ENCODE peak calls at places on chromosomes 13 and 19, in five cellular contexts. P, G, I, J and R are unnamed samples.

GRCh38 chr13:51777921-51778320 is 26.0 kb downstream of the DHRS12 start:
- DNase-seq in I (no peak), P (no peak), J (no peak), G (no peak), R (no peak)

GRCh38 chr13:99983401-99984133 is 2.0 kb downstream of the ZIC2 start:
- DNase-seq in P (no peak), G (no peak), I (no peak), J (no peak), R (no peak)

GRCh38 chr19:3055741-3056453 is 6.4 kb downstream of the TLE5 start:
- DNase-seq in J (no peak), I (no peak), P (no peak), G (no peak), R (no peak)

GRCh38 chr13:44273991-44274810 is 99.4 kb upstream of the SERP2 start:
- DNase-seq in G (peak; percentile 83), P (no peak), I (peak; percentile 29), J (peak; percentile 53), R (peak; percentile 64)

GRCh38 chr19:40252395-40252794 is 25.9 kb upstream of the CCNP start:
- DNase-seq in I (no peak), G (no peak), J (no peak), P (no peak), R (no peak)

GRCh38 chr13:97112451-97113152 is 109.5 kb upstream of the MBNL2 start:
- DNase-seq in I (no peak), P (no peak), J (no peak), G (no peak), R (peak; percentile 45)

GRCh38 chr19:33273881-33274662 is 28.3 kb downstream of the CEBPA start:
- DNase-seq in J (peak; percentile 68), G (no peak), I (no peak), P (no peak), R (peak; percentile 81)

GRCh38 chr13:66675620-66676019 is 554.5 kb downstream of the PCDH9 start:
- DNase-seq in P (no peak), I (no peak), J (no peak), G (no peak), R (no peak)

GRCh38 chr13:30034448-30034795 is 184.0 kb upstream of the UBL3 start:
- DNase-seq in I (no peak), P (no peak), G (no peak), J (no peak), R (no peak)

GRCh38 chr19:48985711-48986110 is 7.4 kb downstream of the GYS1 start:
- DNase-seq in J (no peak), I (no peak), G (no peak), P (no peak), R (no peak)

GRCh38 chr13:41546372-41547252 is 89.3 kb downstream of the RGCC start:
- DNase-seq in G (no peak), P (no peak), I (no peak), J (peak; percentile 91), R (peak; percentile 88)

GRCh38 chr13:79937311-79938243 is 403.3 kb downstream of the SPRY2 start:
- DNase-seq in J (no peak), G (no peak), P (no peak), I (no peak), R (no peak)

GRCh38 chr19:4456843-4457653 is 546 bp downstream of the UBXN6 start:
- DNase-seq in G (peak; percentile 83), P (peak; percentile 53), I (peak; percentile 41), J (peak; percentile 37), R (peak; percentile 84)

GRCh38 chr19:18021121-18021755 is 13.3 kb downstream of the ARRDC2 start:
- DNase-seq in G (no peak), I (peak; percentile 73), P (peak; percentile 48), J (peak; percentile 77), R (peak; percentile 85)

GRCh38 chr19:42352216-42352892 is 26.9 kb downstream of the MEGF8 start:
- DNase-seq in J (peak; percentile 45), I (no peak), G (no peak), P (no peak), R (peak; percentile 46)

GRCh38 chr13:51867062-51867461 is 5.3 kb downstream of the CCDC70 start:
- DNase-seq in P (no peak), I (no peak), J (no peak), G (no peak), R (no peak)

GRCh38 chr19:29384676-29385075 is 141.1 kb upstream of the VSTM2B start:
- DNase-seq in G (no peak), J (no peak), I (no peak), P (no peak), R (no peak)

GRCh38 chr19:18419699-18420460 is 682 bp downstream of the SSBP4 start:
- DNase-seq in P (peak; percentile 68), J (no peak), I (peak; percentile 40), G (peak; percentile 72), R (peak; percentile 54)

GRCh38 chr13:32426981-32427851 is 714 bp downstream of the N4BP2L1 start:
- DNase-seq in I (peak; percentile 45), P (peak; percentile 73), G (peak; percentile 60), J (no peak), R (peak; percentile 61)

GRCh38 chr19:10580979-10581631 is 6.0 kb downstream of the AP1M2 start:
- DNase-seq in P (peak; percentile 89), I (peak; percentile 78), G (peak; percentile 80), J (peak; percentile 78), R (peak; percentile 73)

GRCh38 chr13:40352385-40352778 is 314.1 kb downstream of the FOXO1 start:
- DNase-seq in J (no peak), P (no peak), G (no peak), I (no peak), R (no peak)

GRCh38 chr13:48783181-48783630 is 129.5 kb downstream of the CYSLTR2 start:
- DNase-seq in I (no peak), J (peak; percentile 97), P (no peak), G (no peak), R (peak; percentile 78)

GRCh38 chr19:17755977-17756670 is 4.8 kb downstream of the FCHO1 start:
- DNase-seq in G (peak; percentile 81), P (peak; percentile 58), J (no peak), I (peak; percentile 26), R (no peak)

GRCh38 chr19:48628486-48629296 is 8.5 kb downstream of the DBP start:
- DNase-seq in J (no peak), I (no peak), G (no peak), P (no peak), R (no peak)

GRCh38 chr19:6501740-6502648 is at the start of gene TUBB4A:
- DNase-seq in P (peak; percentile 78), I (no peak), J (no peak), G (peak; percentile 40), R (no peak)

GRCh38 chr13:106491463-106491862 is 44.0 kb downstream of the EFNB2 start:
- DNase-seq in J (no peak), I (no peak), G (no peak), P (no peak), R (no peak)

GRCh38 chr13:87792878-87793277 is 121.7 kb downstream of the SLITRK5 start:
- DNase-seq in J (no peak), P (no peak), G (no peak), I (no peak), R (no peak)

GRCh38 chr13:52969373-52969772 is 59.2 kb upstream of the OLFM4 start:
- DNase-seq in J (no peak), G (no peak), P (no peak), I (no peak), R (no peak)

GRCh38 chr19:41437944-41438574 is 1.7 kb downstream of the DMAC2 start:
- DNase-seq in P (peak; percentile 19), I (no peak), J (no peak), G (no peak), R (no peak)

GRCh38 chr13:70107125-70107497 is 515 bp upstream of the ATXN8OS start:
- DNase-seq in P (no peak), J (no peak), I (no peak), G (no peak), R (no peak)

GRCh38 chr13:33761744-33762143 is 56.2 kb upstream of the RFC3 start:
- DNase-seq in J (peak; percentile 17), I (no peak), P (no peak), G (no peak), R (peak; percentile 8)

GRCh38 chr13:77509221-77509620 is 26.3 kb upstream of the SCEL start:
- DNase-seq in J (no peak), G (no peak), I (no peak), P (no peak), R (no peak)

GRCh38 chr13:39451860-39452301 is 151.1 kb downstream of the LHFPL6 start:
- DNase-seq in G (peak; percentile 36), I (no peak), P (no peak), J (no peak), R (no peak)

GRCh38 chr13:95298169-95298940 is 2.9 kb downstream of the ABCC4 start:
- DNase-seq in P (no peak), J (no peak), I (no peak), G (no peak), R (no peak)

GRCh38 chr13:67101730-67102467 is 128.2 kb downstream of the PCDH9 start:
- DNase-seq in I (no peak), G (no peak), J (no peak), P (no peak), R (no peak)

GRCh38 chr13:82661126-82661525 is 1221.1 kb downstream of the SLITRK1 start:
- DNase-seq in J (no peak), P (no peak), I (no peak), G (no peak), R (no peak)

GRCh38 chr13:33276581-33276980 is 9.0 kb downstream of the STARD13 start:
- DNase-seq in J (no peak), P (no peak), G (no peak), I (no peak), R (no peak)